ENCODE peak calls at places on chromosome 16, in seven cellular contexts. One of them, this sample, is unnamed.

GRCh38 chr16:2791174-2791573 is 3.8 kb upstream of the PRSS33 start:
- DNase-seq in ovary: no peak
- DNase-seq in iPS DF 19.7: no peak
- DNase-seq in NCI-H748 treated with DMSO at 0.1 percent for 48 hours: no peak
- DNase-seq in ascending aorta: no peak
- DNase-seq in endothelial cell of umbilical vein: no peak
- DNase-seq in ACHN: no peak
- DNase-seq in this sample: no peak

GRCh38 chr16:89917773-89918452 is 749 bp upstream of the MC1R start:
- DNase-seq in ovary: peak
- DNase-seq in iPS DF 19.7: no peak
- DNase-seq in NCI-H748 treated with DMSO at 0.1 percent for 48 hours: peak
- DNase-seq in ascending aorta: peak
- DNase-seq in endothelial cell of umbilical vein: peak
- DNase-seq in ACHN: peak
- DNase-seq in this sample: peak

GRCh38 chr16:56513972-56514371 is 5.9 kb downstream of the BBS2 start:
- DNase-seq in ovary: peak
- DNase-seq in iPS DF 19.7: peak
- DNase-seq in NCI-H748 treated with DMSO at 0.1 percent for 48 hours: peak
- DNase-seq in ascending aorta: peak
- DNase-seq in endothelial cell of umbilical vein: peak
- DNase-seq in ACHN: peak
- DNase-seq in this sample: peak

GRCh38 chr16:88747588-88748301 is 37.3 kb downstream of the PIEZO1 start:
- DNase-seq in ovary: no peak
- DNase-seq in iPS DF 19.7: no peak
- DNase-seq in NCI-H748 treated with DMSO at 0.1 percent for 48 hours: no peak
- DNase-seq in ascending aorta: no peak
- DNase-seq in endothelial cell of umbilical vein: no peak
- DNase-seq in ACHN: peak
- DNase-seq in this sample: no peak

GRCh38 chr16:65306722-65307121 is 184.9 kb upstream of the CDH11 start:
- DNase-seq in ovary: no peak
- DNase-seq in iPS DF 19.7: no peak
- DNase-seq in NCI-H748 treated with DMSO at 0.1 percent for 48 hours: no peak
- DNase-seq in ascending aorta: no peak
- DNase-seq in endothelial cell of umbilical vein: no peak
- DNase-seq in ACHN: no peak
- DNase-seq in this sample: no peak

GRCh38 chr16:57893559-57894389 is 77.2 kb downstream of the CNGB1 start:
- DNase-seq in ovary: no peak
- DNase-seq in iPS DF 19.7: no peak
- DNase-seq in NCI-H748 treated with DMSO at 0.1 percent for 48 hours: no peak
- DNase-seq in ascending aorta: no peak
- DNase-seq in endothelial cell of umbilical vein: peak
- DNase-seq in ACHN: peak
- DNase-seq in this sample: peak

GRCh38 chr16:75402821-75403475 is 30.4 kb downstream of the CFDP1 start:
- DNase-seq in ovary: no peak
- DNase-seq in iPS DF 19.7: no peak
- DNase-seq in NCI-H748 treated with DMSO at 0.1 percent for 48 hours: peak
- DNase-seq in ascending aorta: no peak
- DNase-seq in endothelial cell of umbilical vein: peak
- DNase-seq in ACHN: peak
- DNase-seq in this sample: peak

GRCh38 chr16:89187337-89188063 is 12.8 kb downstream of the SLC22A31 start:
- DNase-seq in ovary: no peak
- DNase-seq in iPS DF 19.7: no peak
- DNase-seq in NCI-H748 treated with DMSO at 0.1 percent for 48 hours: no peak
- DNase-seq in ascending aorta: no peak
- DNase-seq in endothelial cell of umbilical vein: no peak
- DNase-seq in ACHN: peak
- DNase-seq in this sample: no peak

GRCh38 chr16:53465606-53466290 is 31.5 kb downstream of the RBL2 start:
- DNase-seq in ovary: no peak
- DNase-seq in iPS DF 19.7: no peak
- DNase-seq in NCI-H748 treated with DMSO at 0.1 percent for 48 hours: no peak
- DNase-seq in ascending aorta: no peak
- DNase-seq in endothelial cell of umbilical vein: peak
- DNase-seq in ACHN: peak
- DNase-seq in this sample: peak

GRCh38 chr16:50436271-50436670 is 67.5 kb upstream of the BRD7 start:
- DNase-seq in ovary: no peak
- DNase-seq in iPS DF 19.7: no peak
- DNase-seq in NCI-H748 treated with DMSO at 0.1 percent for 48 hours: no peak
- DNase-seq in ascending aorta: no peak
- DNase-seq in endothelial cell of umbilical vein: no peak
- DNase-seq in ACHN: no peak
- DNase-seq in this sample: no peak

GRCh38 chr16:31181102-31181830 is 1.3 kb downstream of the FUS start:
- DNase-seq in ovary: peak
- DNase-seq in iPS DF 19.7: no peak
- DNase-seq in NCI-H748 treated with DMSO at 0.1 percent for 48 hours: no peak
- DNase-seq in ascending aorta: no peak
- DNase-seq in endothelial cell of umbilical vein: peak
- DNase-seq in ACHN: peak
- DNase-seq in this sample: peak

GRCh38 chr16:77302685-77303084 is 103.5 kb downstream of the SYCE1L start:
- DNase-seq in ovary: no peak
- DNase-seq in iPS DF 19.7: no peak
- DNase-seq in NCI-H748 treated with DMSO at 0.1 percent for 48 hours: no peak
- DNase-seq in ascending aorta: no peak
- DNase-seq in endothelial cell of umbilical vein: no peak
- DNase-seq in ACHN: no peak
- DNase-seq in this sample: no peak

GRCh38 chr16:88316941-88317618 is 65.7 kb upstream of the ZNF469 start:
- DNase-seq in ovary: no peak
- DNase-seq in iPS DF 19.7: no peak
- DNase-seq in NCI-H748 treated with DMSO at 0.1 percent for 48 hours: no peak
- DNase-seq in ascending aorta: no peak
- DNase-seq in endothelial cell of umbilical vein: no peak
- DNase-seq in ACHN: no peak
- DNase-seq in this sample: no peak

GRCh38 chr16:49466881-49467280 is 93.3 kb downstream of the C16orf78 start:
- DNase-seq in ovary: no peak
- DNase-seq in iPS DF 19.7: no peak
- DNase-seq in NCI-H748 treated with DMSO at 0.1 percent for 48 hours: no peak
- DNase-seq in ascending aorta: no peak
- DNase-seq in endothelial cell of umbilical vein: no peak
- DNase-seq in ACHN: no peak
- DNase-seq in this sample: no peak

GRCh38 chr16:4664538-4665418 is 28.6 kb upstream of the NUDT16L1 start:
- DNase-seq in ovary: no peak
- DNase-seq in iPS DF 19.7: no peak
- DNase-seq in NCI-H748 treated with DMSO at 0.1 percent for 48 hours: no peak
- DNase-seq in ascending aorta: no peak
- DNase-seq in endothelial cell of umbilical vein: no peak
- DNase-seq in ACHN: no peak
- DNase-seq in this sample: peak

GRCh38 chr16:83835972-83836566 is 28.3 kb downstream of the HSBP1 start:
- DNase-seq in ovary: no peak
- DNase-seq in iPS DF 19.7: no peak
- DNase-seq in NCI-H748 treated with DMSO at 0.1 percent for 48 hours: peak
- DNase-seq in ascending aorta: no peak
- DNase-seq in endothelial cell of umbilical vein: peak
- DNase-seq in ACHN: peak
- DNase-seq in this sample: peak